ENCODE peak calls at places on chromosomes 13 and 19, in four cellular contexts. J is prostate gland; T is Jurkat, Clone E6-1; K is foreskin fibroblast. H is an unnamed sample.

GRCh38 chr13:30713133-30713532 is 22.2 kb upstream of the ALOX5AP start:
- DNase-seq in J (no peak), T (no peak), K (no peak), H (no peak)

GRCh38 chr13:20489185-20489820 is 36.4 kb downstream of the CRYL1 start:
- DNase-seq in J (peak), T (no peak), K (no peak), H (no peak)

GRCh38 chr13:99133230-99133629 is 67.4 kb upstream of the UBAC2 start:
- DNase-seq in J (no peak), T (no peak), K (no peak), H (no peak)

GRCh38 chr13:53743906-53744305 is 715.3 kb downstream of the OLFM4 start:
- DNase-seq in J (no peak), T (no peak), K (no peak), H (no peak)

GRCh38 chr13:27016871-27017270 is 154.7 kb downstream of the USP12 start:
- DNase-seq in J (no peak), T (no peak), K (no peak), H (no peak)

GRCh38 chr19:38793186-38793585 is 4.2 kb downstream of the LGALS7B start:
- DNase-seq in J (no peak), T (no peak), K (peak), H (no peak)

GRCh38 chr13:98962901-98963594 is 14.8 kb downstream of the DOCK9 start:
- DNase-seq in J (no peak), T (no peak), K (no peak), H (no peak)

GRCh38 chr19:49924004-49924880 is 4.8 kb upstream of the ATF5 start:
- DNase-seq in J (no peak), T (no peak), K (no peak), H (no peak)

GRCh38 chr13:40152145-40152544 is 496.7 kb downstream of the COG6 start:
- DNase-seq in J (no peak), T (no peak), K (peak), H (peak)

GRCh38 chr19:6718741-6719539 is 1.5 kb downstream of the C3 start:
- DNase-seq in J (no peak), T (peak), K (no peak), H (no peak)

GRCh38 chr13:18948012-18948663 is 233.5 kb downstream of the TUBA3C start:
- DNase-seq in J (no peak), T (no peak), K (no peak), H (no peak)

GRCh38 chr19:994516-994915 is 5.7 kb upstream of the GRIN3B start:
- DNase-seq in J (no peak), T (no peak), K (no peak), H (no peak)

GRCh38 chr13:36965767-36966166 is 33.4 kb downstream of the ALG5 start:
- DNase-seq in J (no peak), T (no peak), K (peak), H (peak)

GRCh38 chr19:15216363-15216762 is 15.6 kb upstream of the NOTCH3 start:
- DNase-seq in J (no peak), T (no peak), K (no peak), H (no peak)

GRCh38 chr19:32599736-32600157 is 18.8 kb downstream of the PDCD5 start:
- DNase-seq in J (peak), T (peak), K (peak), H (peak)

GRCh38 chr13:40116008-40116407 is 460.5 kb downstream of the COG6 start:
- DNase-seq in J (no peak), T (no peak), K (peak), H (no peak)

GRCh38 chr19:35545855-35546381 is 492 bp downstream of the TMEM147 start:
- DNase-seq in J (no peak), T (no peak), K (no peak), H (no peak)

GRCh38 chr19:1990230-1991017 is 25.1 kb downstream of the BTBD2 start:
- DNase-seq in J (no peak), T (no peak), K (no peak), H (no peak)

GRCh38 chr13:108020027-108020426 is 195.3 kb downstream of the LIG4 start:
- DNase-seq in J (no peak), T (no peak), K (no peak), H (no peak)

GRCh38 chr19:18915639-18916038 is 3.5 kb downstream of the COPE start:
- DNase-seq in J (no peak), T (peak), K (peak), H (no peak)

GRCh38 chr13:26991508-26992181 is 180.0 kb downstream of the USP12 start:
- DNase-seq in J (no peak), T (no peak), K (no peak), H (no peak)

GRCh38 chr13:21218351-21219043 is 42.0 kb downstream of the MRPL57 start:
- DNase-seq in J (no peak), T (peak), K (no peak), H (peak)

GRCh38 chr13:43122706-43123268 is 99.4 kb downstream of the DNAJC15 start:
- DNase-seq in J (no peak), T (no peak), K (no peak), H (no peak)

GRCh38 chr13:22735381-22735995 is 445.3 kb upstream of the SGCG start:
- DNase-seq in J (no peak), T (no peak), K (no peak), H (no peak)

GRCh38 chr19:33111587-33111986 is 20.3 kb upstream of the WDR88 start:
- DNase-seq in J (no peak), T (no peak), K (no peak), H (no peak)

GRCh38 chr13:38868870-38869269 is 121.8 kb downstream of the STOML3 start:
- DNase-seq in J (no peak), T (no peak), K (no peak), H (no peak)

GRCh38 chr13:33879044-33879596 is 61.2 kb downstream of the RFC3 start:
- DNase-seq in J (no peak), T (no peak), K (no peak), H (no peak)

GRCh38 chr13:36992362-36992761 is 6.8 kb downstream of the ALG5 start:
- DNase-seq in J (no peak), T (no peak), K (no peak), H (no peak)

GRCh38 chr19:33795370-33796163 is 1.1 kb upstream of the KCTD15 start:
- DNase-seq in J (peak), T (no peak), K (peak), H (no peak)

GRCh38 chr13:95698047-95698749 is 21.3 kb downstream of the DNAJC3 start:
- DNase-seq in J (no peak), T (no peak), K (no peak), H (no peak)

DNA sequence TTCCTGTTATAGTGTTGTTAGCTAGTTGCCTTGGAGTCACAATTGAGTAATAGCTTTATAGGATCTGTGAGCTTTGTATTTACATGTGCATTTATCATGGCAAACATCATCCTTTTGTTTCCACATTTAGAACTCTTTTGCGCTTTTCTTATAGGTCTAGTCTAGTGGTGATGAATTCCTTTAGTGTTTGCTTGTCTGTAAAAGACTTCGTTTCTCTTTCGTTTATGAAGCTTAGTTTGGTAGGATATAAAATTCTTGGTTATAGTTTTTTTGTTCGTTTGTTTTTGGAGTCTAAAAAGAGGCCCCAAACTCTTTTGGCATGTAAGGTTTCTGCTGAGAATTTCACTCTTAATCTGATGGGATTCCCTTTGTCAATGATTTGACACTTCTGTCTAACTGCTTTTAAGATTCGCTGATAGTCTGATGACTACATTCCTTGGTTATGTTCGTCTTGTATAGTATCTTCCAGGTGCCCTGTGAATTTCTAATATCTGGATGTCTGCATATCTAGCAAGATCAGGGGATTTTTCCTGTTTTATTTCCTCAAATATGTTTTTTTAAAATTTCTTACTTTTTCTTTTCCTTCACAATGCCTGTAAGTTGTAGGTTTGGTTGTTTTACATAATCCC is 20.2 kb downstream of the DNAJC3 start:
- DNase-seq in J (no peak), T (no peak), K (no peak), H (no peak)
- H3K4me3 ChIP-seq in J (no peak), T (no peak), K (no peak), H (no peak)

GRCh38 chr13:66992683-66993082 is 237.5 kb downstream of the PCDH9 start:
- DNase-seq in J (no peak), T (no peak), K (no peak), H (no peak)

GRCh38 chr13:66994498-66995365 is 235.4 kb downstream of the PCDH9 start:
- DNase-seq in J (no peak), T (no peak), K (no peak), H (no peak)

GRCh38 chr13:66992183-66992582 is 238.0 kb downstream of the PCDH9 start:
- DNase-seq in J (no peak), T (no peak), K (peak), H (no peak)

GRCh38 chr13:66995366-66995663 is 234.8 kb downstream of the PCDH9 start:
- DNase-seq in J (no peak), T (peak), K (no peak), H (no peak)

DNA sequence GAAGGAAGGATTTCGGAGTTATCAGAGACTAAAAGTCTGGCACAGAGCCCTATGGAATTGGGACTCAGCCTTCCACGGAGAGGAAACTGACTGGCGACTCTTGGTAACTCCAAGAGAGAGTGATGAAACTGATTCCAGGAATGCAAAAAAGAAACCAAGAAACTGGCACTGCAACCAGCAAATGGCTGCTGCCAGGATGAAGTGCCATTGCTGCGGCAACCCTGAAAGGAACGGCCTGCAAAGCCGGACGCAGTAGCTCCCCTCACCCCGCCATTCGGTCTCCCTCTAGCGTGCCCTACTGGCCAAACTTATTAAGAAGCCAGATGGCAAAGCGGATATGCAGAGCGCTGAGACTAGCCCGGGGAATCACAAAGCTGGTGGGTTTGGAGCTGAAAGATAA is 236.0 kb downstream of the PCDH9 start:
- DNase-seq in J (no peak), T (no peak), K (peak), H (no peak)
- H3K4me3 ChIP-seq in J (no peak), T (no peak), K (peak), H (no peak)

GRCh38 chr13:77916481-77916880 is 2.1 kb downstream of the EDNRB start:
- DNase-seq in J (no peak), T (no peak), K (no peak), H (no peak)
- H3K4me3 ChIP-seq in J (no peak), T (no peak), K (no peak), H (no peak)

GRCh38 chr13:97627566-97627965 is 193.6 kb downstream of the RAP2A start:
- DNase-seq in J (no peak), T (no peak), K (peak), H (peak)
- H3K4me3 ChIP-seq in J (no peak), T (no peak), K (no peak), H (no peak)

GRCh38 chr19:7921955-7922840 is 2.1 kb downstream of the SNAPC2 start:
- DNase-seq in J (no peak), T (no peak), K (no peak), H (no peak)
- H3K4me3 ChIP-seq in J (no peak), T (no peak), K (no peak), H (no peak)

DNA sequence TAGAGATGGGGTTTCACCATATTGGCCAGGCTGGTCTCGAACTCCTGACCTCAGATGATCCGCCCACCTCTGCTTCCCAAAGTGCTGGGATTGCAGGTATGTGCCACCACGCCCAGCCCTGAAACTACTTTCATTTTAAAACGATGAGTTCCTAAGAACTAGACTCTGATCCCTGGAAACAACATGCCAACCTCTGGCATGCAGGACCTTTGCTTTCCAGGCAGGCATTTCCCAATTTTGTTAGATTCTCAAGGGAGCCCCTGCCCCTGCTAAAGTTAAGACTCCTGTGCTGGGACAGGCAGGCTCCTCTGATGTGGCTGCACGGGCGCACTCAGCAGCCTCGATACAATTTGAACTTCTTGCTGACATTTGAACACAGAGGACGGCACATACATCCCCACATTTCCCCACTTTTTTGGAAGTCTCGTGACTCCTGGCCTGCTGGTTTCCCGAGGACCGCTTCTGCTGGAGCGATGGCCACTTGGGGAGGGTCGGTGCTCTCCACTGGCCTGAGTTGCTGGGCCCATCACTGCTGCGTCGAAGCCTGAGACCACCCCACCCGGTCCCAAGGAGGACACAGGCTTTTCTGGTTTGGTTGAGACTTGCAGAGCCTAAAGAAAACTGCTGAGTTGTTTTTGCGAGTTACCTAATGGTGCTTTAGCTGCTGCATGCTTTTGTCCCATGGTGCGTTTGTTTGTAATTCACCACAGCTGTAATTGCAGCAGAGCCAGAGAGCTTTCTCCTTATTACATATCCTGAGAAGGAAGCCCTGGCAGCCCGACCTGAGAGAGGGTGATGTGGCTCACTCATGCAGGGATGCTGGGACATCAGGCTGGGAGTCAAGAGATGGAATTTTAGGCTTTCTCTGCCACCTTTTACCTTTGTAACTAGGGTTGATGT is 8.2 kb downstream of the ATP11A start:
- DNase-seq in J (no peak), T (no peak), K (no peak), H (no peak)
- H3K4me3 ChIP-seq in J (no peak), T (no peak), K (no peak), H (no peak)

GRCh38 chr19:45037393-45038169 is 1.3 kb upstream of the CLASRP start:
- DNase-seq in J (no peak), T (no peak), K (no peak), H (no peak)

GRCh38 chr19:45038931-45039893 is at the start of gene CLASRP:
- DNase-seq in J (peak), T (peak), K (peak), H (peak)

GRCh38 chr19:45040059-45040767 is 1.4 kb downstream of the CLASRP start:
- DNase-seq in J (no peak), T (no peak), K (no peak), H (no peak)

GRCh38 chr19:45032421-45032820 is 6.4 kb upstream of the CLASRP start:
- DNase-seq in J (no peak), T (no peak), K (no peak), H (no peak)

GRCh38 chr19:45035755-45036154 is 3.1 kb upstream of the CLASRP start:
- DNase-seq in J (no peak), T (no peak), K (no peak), H (no peak)
- H3K4me3 ChIP-seq in J (no peak), T (no peak), K (no peak), H (no peak)